ENCODE peak calls at places on chromosome 1, in six cellular contexts. U is T-helper 1 cell; P is germinal center; J is NCI-H345; C is effector memory CD8-positive, alpha-beta T cell; G is mesendoderm. T is an unnamed sample.

GRCh38 chr1:236850580-236850979 is 55.5 kb downstream of the MTR start:
- DNase-seq in U (no peak), P (no peak), J (no peak), C (no peak), G (no peak), T (no peak)

GRCh38 chr1:32963746-32964460 is 706 bp downstream of the RNF19B start:
- DNase-seq in U (peak; percentile 40), P (peak; percentile 73), J (peak; percentile 63), C (peak; percentile 60), G (peak; percentile 89), T (peak; percentile 91)

GRCh38 chr1:70997793-70998192 is 49.8 kb downstream of the PTGER3 start:
- DNase-seq in U (no peak), P (no peak), J (no peak), C (no peak), G (no peak), T (no peak)

GRCh38 chr1:222546548-222547259 is 1.2 kb downstream of the HHIPL2 start:
- DNase-seq in U (no peak), P (no peak), J (peak; percentile 57), C (no peak), G (peak; percentile 71), T (peak; percentile 94)

GRCh38 chr1:186082235-186082937 is 292.7 kb downstream of the TPR start:
- DNase-seq in U (no peak), P (peak; percentile 42), J (peak; percentile 99), C (no peak), G (peak; percentile 2), T (peak; percentile 70)

GRCh38 chr1:174966000-174966572 is 33.7 kb upstream of the CACYBP start:
- DNase-seq in U (no peak), P (no peak), J (no peak), C (no peak), G (no peak), T (no peak)

GRCh38 chr1:180468311-180468710 is 34.1 kb downstream of the ACBD6 start:
- DNase-seq in U (no peak), P (no peak), J (no peak), C (no peak), G (no peak), T (no peak)

GRCh38 chr1:22810378-22810777 is 99.7 kb downstream of the EPHB2 start:
- DNase-seq in U (no peak), P (no peak), J (no peak), C (no peak), G (no peak), T (no peak)

GRCh38 chr1:111133863-111134262 is 6.0 kb downstream of the DRAM2 start:
- DNase-seq in U (no peak), P (no peak), J (no peak), C (no peak), G (no peak), T (no peak)

GRCh38 chr1:108561731-108562326 is 1.9 kb downstream of the EEIG2 start:
- DNase-seq in U (peak; percentile 66), P (peak; percentile 74), J (peak; percentile 82), C (peak; percentile 81), G (peak; percentile 88), T (peak; percentile 88)

GRCh38 chr1:112369389-112370285 is 26.4 kb upstream of the CTTNBP2NL start:
- DNase-seq in U (peak; percentile 54), P (peak; percentile 83), J (peak; percentile 82), C (peak; percentile 78), G (peak; percentile 89), T (peak; percentile 93)

GRCh38 chr1:182192215-182192614 is 130.7 kb upstream of the ZNF648 start:
- DNase-seq in U (no peak), P (no peak), J (no peak), C (no peak), G (no peak), T (no peak)

GRCh38 chr1:221040074-221040473 is 160.8 kb downstream of the HLX start:
- DNase-seq in U (no peak), P (no peak), J (no peak), C (no peak), G (no peak), T (no peak)

GRCh38 chr1:171263915-171264314 is 15.6 kb downstream of the FMO1 start:
- DNase-seq in U (no peak), P (no peak), J (no peak), C (no peak), G (no peak), T (no peak)

GRCh38 chr1:6401673-6402072 is 8.1 kb upstream of the ACOT7 start:
- DNase-seq in U (no peak), P (no peak), J (no peak), C (no peak), G (no peak), T (no peak)

GRCh38 chr1:205994342-205994741 is 8.9 kb downstream of the RAB7B start:
- DNase-seq in U (no peak), P (no peak), J (no peak), C (no peak), G (no peak), T (peak; percentile 82)

GRCh38 chr1:26190373-26190987 is at the start of gene CATSPER4:
- DNase-seq in U (no peak), P (no peak), J (no peak), C (no peak), G (peak; percentile 98), T (peak; percentile 96)

GRCh38 chr1:198387587-198387986 is 152.9 kb downstream of the ATP6V1G3 start:
- DNase-seq in U (no peak), P (no peak), J (no peak), C (no peak), G (peak; percentile 3), T (peak; percentile 77)

T was measured in islet precursor cell.